ENCODE peak calls at places on chromosome 2, in six cellular contexts. U, Q, F, Z, T and L are unnamed samples.

GRCh38 chr2:72993147-72993546 is 75.8 kb downstream of the EMX1 start:
- DNase-seq in U (no peak), Z (peak), T (peak), Q (peak), F (peak), L (peak)

GRCh38 chr2:163471947-163472346 is 263.9 kb downstream of the FIGN start:
- DNase-seq in Z (peak), Q (no peak), F (peak), U (no peak), T (peak), L (peak)

GRCh38 chr2:187050409-187050998 is 201.5 kb upstream of the ZSWIM2 start:
- DNase-seq in Z (peak), F (no peak), Q (no peak), U (no peak), T (no peak), L (no peak)

GRCh38 chr2:158644139-158644538 is 151.0 kb upstream of the DAPL1 start:
- DNase-seq in Z (peak), U (no peak), F (peak), T (no peak), Q (no peak), L (peak)

GRCh38 chr2:33210626-33211025 is 263.9 kb downstream of the LTBP1 start:
- DNase-seq in Z (peak), F (peak), U (peak), T (peak), Q (no peak), L (peak)

GRCh38 chr2:25159947-25160346 is 8.4 kb downstream of the POMC start:
- DNase-seq in Z (peak), U (no peak), Q (no peak), F (no peak), T (peak), L (peak)

GRCh38 chr2:231227309-231228162 is 29.1 kb downstream of the ARMC9 start:
- DNase-seq in T (peak), Z (peak), F (peak), Q (peak), U (peak), L (peak)

GRCh38 chr2:229313591-229313990 is 42.5 kb upstream of the PID1 start:
- DNase-seq in T (no peak), U (no peak), Q (no peak), Z (peak), F (peak), L (peak)

GRCh38 chr2:231688616-231689508 is 19.5 kb upstream of the PTMA start:
- DNase-seq in Z (no peak), F (no peak), Q (no peak), U (peak), T (no peak), L (no peak)

GRCh38 chr2:39902103-39902502 is 123.0 kb upstream of the THUMPD2 start:
- DNase-seq in Z (peak), F (peak), Q (no peak), T (no peak), U (no peak), L (peak)

GRCh38 chr2:8241317-8241716 is 440.5 kb upstream of the ID2 start:
- DNase-seq in Q (no peak), F (no peak), Z (no peak), T (no peak), U (no peak), L (no peak)

GRCh38 chr2:122514451-122514996 is 759.1 kb downstream of the TSN start:
- DNase-seq in T (no peak), F (no peak), U (no peak), Q (no peak), Z (no peak), L (peak)

GRCh38 chr2:172213116-172213515 is 110.4 kb upstream of the DLX2 start:
- DNase-seq in Q (no peak), U (no peak), T (no peak), Z (no peak), F (no peak), L (no peak)

GRCh38 chr2:3606370-3607124 is 11.6 kb downstream of the COLEC11 start:
- DNase-seq in Q (no peak), F (no peak), U (no peak), Z (no peak), T (no peak), L (no peak)

GRCh38 chr2:111154758-111155157 is 34.0 kb downstream of the BCL2L11 start:
- DNase-seq in T (no peak), U (no peak), Q (no peak), F (no peak), Z (no peak), L (no peak)

GRCh38 chr2:97957432-97958183 is 38.1 kb downstream of the TMEM131 start:
- DNase-seq in F (peak), Z (peak), T (no peak), U (no peak), Q (no peak), L (no peak)

GRCh38 chr2:177314194-177314593 is 49.7 kb upstream of the NFE2L2 start:
- DNase-seq in T (no peak), Q (no peak), Z (peak), F (peak), U (no peak), L (peak)

GRCh38 chr2:127413782-127414743 is 4.2 kb upstream of the PROC start:
- DNase-seq in T (no peak), F (peak), U (no peak), Q (no peak), Z (peak), L (peak)

GRCh38 chr2:190986221-190986953 is 27.6 kb downstream of the STAT1 start:
- DNase-seq in T (no peak), F (no peak), U (no peak), Z (no peak), Q (no peak), L (no peak)

GRCh38 chr2:134109725-134110124 is 144.1 kb upstream of the MGAT5 start:
- DNase-seq in T (no peak), Q (no peak), U (no peak), Z (no peak), F (no peak), L (no peak)

GRCh38 chr2:133173224-133173623 is 395.0 kb downstream of the NCKAP5 start:
- DNase-seq in T (no peak), U (no peak), Z (no peak), F (no peak), Q (no peak), L (no peak)

GRCh38 chr2:191115391-191115790 is 35.4 kb downstream of the STAT4 start:
- DNase-seq in F (no peak), T (no peak), Q (no peak), Z (peak), U (no peak), L (no peak)

GRCh38 chr2:150643106-150643730 is 155.8 kb upstream of the RND3 start:
- DNase-seq in U (no peak), Z (peak), T (no peak), Q (no peak), F (no peak), L (peak)

GRCh38 chr2:88933980-88934379 is 242.5 kb downstream of the RPIA start:
- DNase-seq in Z (no peak), Q (no peak), U (no peak), F (no peak), T (no peak), L (no peak)

GRCh38 chr2:74576830-74577229 is 22.3 kb downstream of the DOK1 start:
- DNase-seq in F (peak), T (no peak), Q (no peak), U (no peak), Z (peak), L (peak)

GRCh38 chr2:118240276-118240675 is 152.0 kb downstream of the INSIG2 start:
- DNase-seq in Z (no peak), Q (no peak), U (no peak), F (no peak), T (no peak), L (no peak)

GRCh38 chr2:118242216-118242615 is 153.9 kb downstream of the INSIG2 start:
- DNase-seq in Q (no peak), F (peak), Z (no peak), T (no peak), U (no peak), L (no peak)

GRCh38 chr2:118239284-118239683 is 151.0 kb downstream of the INSIG2 start:
- DNase-seq in Z (no peak), F (no peak), U (no peak), Q (no peak), T (no peak), L (no peak)

GRCh38 chr2:118241128-118241527 is 152.9 kb downstream of the INSIG2 start:
- DNase-seq in Q (no peak), T (no peak), Z (no peak), U (no peak), F (no peak), L (no peak)

GRCh38 chr2:118237451-118237850 is 149.2 kb downstream of the INSIG2 start:
- DNase-seq in U (no peak), F (no peak), Q (no peak), T (no peak), Z (no peak), L (no peak)
- TF ChIP-seq CTCF in U (no peak), F (no peak), Q (no peak), T (no peak), Z (no peak), L (no peak)

DNA sequence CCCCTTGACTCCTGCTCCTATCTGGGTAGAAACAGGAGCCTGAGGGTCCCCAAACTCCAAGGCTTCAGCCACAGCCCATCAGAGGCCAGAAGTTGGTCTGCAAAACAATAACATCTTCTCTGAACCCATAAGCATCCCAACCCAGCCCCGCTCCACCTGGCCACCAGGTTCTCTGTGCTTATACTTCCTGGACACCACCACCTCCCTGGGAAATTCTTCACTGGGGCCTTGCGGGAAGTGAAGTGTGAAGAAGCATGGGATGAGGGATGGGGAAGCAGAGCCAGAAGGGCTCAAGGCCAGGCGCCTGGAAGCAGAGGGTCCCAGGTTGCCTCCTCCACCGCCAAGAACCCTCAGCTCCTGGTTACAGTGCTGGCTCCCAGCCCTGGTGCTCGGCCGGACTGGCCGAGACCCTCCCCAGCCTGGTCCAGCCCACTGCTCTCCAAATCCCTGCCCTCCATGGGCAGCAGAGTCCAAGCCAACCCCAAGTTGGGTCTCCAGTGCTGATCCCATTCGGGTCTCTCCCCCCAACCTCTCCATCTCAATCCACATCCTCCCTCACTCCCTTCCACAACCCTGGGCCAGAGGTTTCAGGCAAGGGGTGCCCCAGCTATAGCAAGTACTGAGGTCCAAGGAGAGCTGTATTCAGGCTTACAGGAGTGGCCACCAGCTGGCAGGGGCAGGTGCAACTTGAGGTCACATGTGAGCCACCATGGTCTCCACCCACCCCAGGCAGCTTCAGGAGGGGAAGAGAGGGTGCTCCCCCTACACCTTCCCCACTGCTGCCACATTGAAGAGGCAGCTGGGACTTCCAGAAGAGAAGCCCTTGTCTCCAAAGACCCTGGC is 60.7 kb downstream of the TNS1 start:
- DNase-seq in Z (no peak), U (peak), F (no peak), Q (no peak), T (no peak), L (no peak)
- H3K4me3 ChIP-seq in Z (peak), U (peak), F (no peak), Q (peak), T (peak), L (peak)

GRCh38 chr2:95017836-95018235 is 7.7 kb upstream of the MAL start:
- DNase-seq in U (no peak), T (no peak), Z (no peak), F (no peak), Q (no peak), L (no peak)
- TF ChIP-seq CTCF in U (no peak), T (no peak), Z (no peak), F (no peak), Q (no peak), L (no peak)

GRCh38 chr2:135150711-135151110 is 98.6 kb downstream of the RAB3GAP1 start:
- DNase-seq in Z (no peak), U (no peak), Q (no peak), T (no peak), F (no peak), L (no peak)
- H3K4me3 ChIP-seq in Z (no peak), U (no peak), Q (no peak), T (no peak), F (no peak), L (no peak)

GRCh38 chr2:109128466-109129355 is at the start of gene SH3RF3:
- DNase-seq in Q (peak), U (peak), Z (peak), F (peak), T (peak), L (peak)
- TF ChIP-seq CTCF in Q (no peak), U (no peak), Z (peak), F (no peak), T (no peak), L (no peak)

DNA sequence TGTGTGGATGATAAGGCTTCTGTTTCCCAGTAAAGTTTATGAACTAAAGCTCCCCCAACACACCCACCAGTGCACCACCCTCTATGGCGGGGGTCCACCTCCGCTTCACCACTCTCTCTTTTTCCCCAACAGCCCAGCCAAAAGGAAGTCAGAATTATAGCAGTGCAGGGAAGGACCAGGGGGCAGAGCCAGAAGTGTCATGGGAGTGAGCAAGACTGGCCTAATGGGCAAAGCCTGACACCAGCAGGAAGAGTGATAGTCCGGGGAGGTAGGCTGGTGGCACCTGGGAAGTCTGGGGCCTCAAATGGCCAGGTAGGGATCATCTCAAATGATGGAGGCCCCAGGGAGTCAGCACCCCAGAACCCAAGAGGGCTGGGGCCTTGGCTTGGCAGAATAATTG is 167.6 kb downstream of the ZFP36L2 start:
- DNase-seq in U (no peak), Q (no peak), F (no peak), Z (no peak), T (no peak), L (no peak)
- H3K4me3 ChIP-seq in U (no peak), Q (no peak), F (no peak), Z (no peak), T (no peak), L (no peak)

GRCh38 chr2:84653302-84653701 is 137.0 kb downstream of the DNAH6 start:
- DNase-seq in U (no peak), T (no peak), F (no peak), Z (peak), Q (no peak), L (no peak)
- TF ChIP-seq CTCF in U (no peak), T (no peak), F (no peak), Z (peak), Q (no peak), L (no peak)

GRCh38 chr2:144937899-144938298 is 418.0 kb upstream of the ZEB2 start:
- DNase-seq in T (no peak), Z (no peak), F (peak), U (no peak), Q (no peak), L (peak)
- H3K4me3 ChIP-seq in T (no peak), Z (no peak), F (no peak), U (no peak), Q (no peak), L (no peak)